ENCODE peak calls at places on chromosomes 13 and 19, in nine cellular contexts. R, Z, E, V, P, D, M, B and Q are unnamed samples.
A peak's percentile ranks its signal among the peaks of the same experiment; 100 is the strongest.

GRCh38 chr19:40257096-40257517 is 28.0 kb downstream of the AKT2 start:
- DNase-seq in R (no peak), Z (no peak), E (no peak), V (no peak), P (no peak), D (peak; percentile 47), M (no peak), B (no peak), Q (peak; percentile 61)

GRCh38 chr19:47013041-47013517 is 6.6 kb upstream of the NPAS1 start:
- DNase-seq in R (peak; percentile 91), Z (peak; percentile 89), E (peak; percentile 84), V (peak; percentile 68), P (no peak), D (peak; percentile 85), M (no peak), B (peak; percentile 40), Q (peak; percentile 87)

GRCh38 chr19:41478171-41478570 is 35.2 kb downstream of the ERICH4 start:
- DNase-seq in R (peak; percentile 17), Z (no peak), E (no peak), V (no peak), P (no peak), D (no peak), M (no peak), B (no peak), Q (no peak)

GRCh38 chr13:34869737-34870136 is 72.3 kb upstream of the NBEA start:
- DNase-seq in R (no peak), Z (no peak), E (no peak), V (no peak), P (no peak), D (no peak), M (no peak), B (no peak), Q (no peak)

GRCh38 chr19:41373993-41374392 is 2.3 kb upstream of the TMEM91 start:
- DNase-seq in R (no peak), Z (peak; percentile 97), E (peak; percentile 79), V (no peak), P (no peak), D (peak; percentile 88), M (peak; percentile 91), B (no peak), Q (peak; percentile 89)

GRCh38 chr13:101757446-101758039 is 305.1 kb downstream of the ITGBL1 start:
- DNase-seq in R (no peak), Z (no peak), E (no peak), V (peak; percentile 1), P (peak; percentile 13), D (no peak), M (no peak), B (no peak), Q (no peak)

GRCh38 chr19:15291666-15292065 is 40.7 kb downstream of the BRD4 start:
- DNase-seq in R (no peak), Z (no peak), E (no peak), V (no peak), P (no peak), D (no peak), M (no peak), B (no peak), Q (no peak)

GRCh38 chr19:47157455-47158321 is 27.1 kb downstream of the SAE1 start:
- DNase-seq in R (peak; percentile 80), Z (peak; percentile 74), E (peak; percentile 64), V (no peak), P (no peak), D (peak; percentile 33), M (peak; percentile 79), B (no peak), Q (peak; percentile 58)

GRCh38 chr19:50324331-50324730 is 4.8 kb downstream of the KCNC3 start:
- DNase-seq in R (no peak), Z (no peak), E (no peak), V (no peak), P (no peak), D (no peak), M (no peak), B (no peak), Q (no peak)

GRCh38 chr19:48524221-48524620 is 12.6 kb upstream of the LMTK3 start:
- DNase-seq in R (no peak), Z (no peak), E (no peak), V (no peak), P (no peak), D (no peak), M (no peak), B (no peak), Q (no peak)

GRCh38 chr13:93867481-93867880 is 612.0 kb downstream of the DCT start:
- DNase-seq in R (no peak), Z (no peak), E (no peak), V (no peak), P (no peak), D (no peak), M (no peak), B (no peak), Q (no peak)

GRCh38 chr13:51644649-51645048 is 60.4 kb downstream of the WDFY2 start:
- DNase-seq in R (no peak), Z (no peak), E (no peak), V (no peak), P (no peak), D (no peak), M (no peak), B (no peak), Q (no peak)

GRCh38 chr19:8322638-8322997 is 1.3 kb downstream of the RPS28 start:
- DNase-seq in R (no peak), Z (no peak), E (no peak), V (no peak), P (no peak), D (no peak), M (no peak), B (no peak), Q (no peak)
- TF ChIP-seq POLR2AphosphoS5 in R (no peak), Z (no peak), E (no peak), V (peak; percentile 35), P (no peak), D (no peak), M (no peak), B (no peak), Q (no peak)

GRCh38 chr19:19159534-19159933 is 10.5 kb downstream of the MEF2B start:
- DNase-seq in R (no peak), Z (no peak), E (no peak), V (no peak), P (no peak), D (no peak), M (no peak), B (no peak), Q (no peak)

GRCh38 chr19:19154768-19155494 is 15.1 kb downstream of the MEF2B start:
- DNase-seq in R (no peak), Z (no peak), E (no peak), V (no peak), P (no peak), D (no peak), M (no peak), B (no peak), Q (no peak)

GRCh38 chr19:19157808-19158207 is 12.3 kb downstream of the MEF2B start:
- DNase-seq in R (no peak), Z (no peak), E (no peak), V (no peak), P (no peak), D (no peak), M (no peak), B (no peak), Q (no peak)

GRCh38 chr19:19152668-19153384 is 14.5 kb upstream of the TMEM161A start:
- DNase-seq in R (no peak), Z (no peak), E (no peak), V (no peak), P (no peak), D (no peak), M (no peak), B (no peak), Q (no peak)

DNA sequence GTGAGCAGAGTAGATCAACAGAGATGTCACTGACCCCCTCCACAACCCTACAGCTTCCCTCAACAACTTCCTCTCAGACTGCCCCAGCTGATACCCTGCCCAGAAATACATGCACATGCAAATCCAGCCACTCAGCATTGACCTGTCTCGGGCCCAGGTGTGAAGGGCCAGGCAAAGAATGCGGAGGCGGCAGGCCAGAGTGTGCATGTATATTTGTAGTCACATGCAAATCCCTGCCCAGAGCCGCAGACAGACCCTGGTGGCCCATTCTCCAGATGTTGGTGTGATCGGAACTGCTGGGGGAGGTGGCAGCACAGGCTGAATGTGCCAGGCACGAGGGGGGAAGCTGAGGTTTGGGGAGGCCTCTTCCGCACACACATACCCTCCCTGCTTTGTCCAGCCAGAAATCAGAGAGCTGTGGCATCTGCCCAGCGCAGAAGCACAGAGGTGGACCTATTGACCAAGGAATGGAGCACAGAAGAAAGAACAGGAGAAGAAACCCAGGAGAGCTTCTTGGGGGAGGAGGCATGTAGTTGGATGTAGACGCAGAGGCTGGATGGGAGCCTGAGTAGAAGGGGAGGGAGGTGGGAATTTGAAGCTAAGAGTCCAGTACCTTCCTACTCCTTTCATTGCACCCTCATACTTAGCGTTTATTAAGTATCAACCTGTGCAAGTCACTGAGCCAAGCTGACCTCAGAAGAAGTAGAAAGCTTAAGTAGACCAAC is 14.4 kb downstream of the MEF2B start:
- DNase-seq in R (no peak), Z (no peak), E (peak; percentile 69), V (peak; percentile 69), P (no peak), D (peak; percentile 38), M (no peak), B (no peak), Q (no peak)
- TF ChIP-seq POLR2AphosphoS5 in R (peak; percentile 49), Z (no peak), E (no peak), V (no peak), P (no peak), D (no peak), M (no peak), B (no peak), Q (no peak)

GRCh38 chr19:11286312-11286974 is 9.5 kb upstream of the TSPAN16 start:
- DNase-seq in R (no peak), Z (no peak), E (no peak), V (no peak), P (no peak), D (no peak), M (no peak), B (no peak), Q (no peak)
- TF ChIP-seq POLR2AphosphoS5 in R (no peak), Z (no peak), E (no peak), V (no peak), P (no peak), D (no peak), M (no peak), B (no peak), Q (no peak)

GRCh38 chr19:343941-344624 is 513 bp downstream of the MIER2 start:
- DNase-seq in R (peak; percentile 79), Z (peak; percentile 65), E (no peak), V (no peak), P (peak; percentile 43), D (no peak), M (no peak), B (no peak), Q (no peak)

GRCh38 chr19:342801-343421 is 1.7 kb downstream of the MIER2 start:
- DNase-seq in R (peak; percentile 76), Z (peak; percentile 80), E (peak; percentile 59), V (no peak), P (no peak), D (peak; percentile 51), M (no peak), B (peak; percentile 26), Q (no peak)

GRCh38 chr19:345320-345879 is 804 bp upstream of the MIER2 start:
- DNase-seq in R (peak; percentile 64), Z (peak; percentile 64), E (no peak), V (no peak), P (no peak), D (no peak), M (no peak), B (no peak), Q (no peak)

GRCh38 chr19:343451-343931 is 1.1 kb downstream of the MIER2 start:
- DNase-seq in R (peak; percentile 71), Z (peak; percentile 66), E (no peak), V (no peak), P (no peak), D (no peak), M (no peak), B (no peak), Q (no peak)

GRCh38 chr19:344625-345319 is at the start of gene MIER2:
- DNase-seq in R (peak; percentile 91), Z (peak; percentile 91), E (peak; percentile 87), V (peak; percentile 96), P (peak; percentile 98), D (peak; percentile 85), M (no peak), B (peak; percentile 35), Q (peak; percentile 78)
- TF ChIP-seq POLR2AphosphoS5 in R (peak; percentile 48), Z (peak; percentile 17), E (no peak), V (no peak), P (no peak), D (peak; percentile 15), M (no peak), B (peak; percentile 76), Q (peak; percentile 15)